ENCODE peak calls at places on chromosomes 6 and 20, in six cellular contexts. E is dorsolateral prefrontal cortex, Z is left ventricle myocardium inferior, G is AG09319, L is sigmoid colon, D is osteocyte. Q is an unnamed sample.

GRCh38 chr6:99138445-99138844 is 190.7 kb upstream of the FBXL4 start:
- DNase-seq in E (no peak), Z (no peak), G (no peak), L (no peak), D (no peak), Q (no peak)

GRCh38 chr20:3227511-3227910 is 11.5 kb downstream of the SLC4A11 start:
- DNase-seq in E (no peak), Z (no peak), G (no peak), L (no peak), D (no peak), Q (no peak)

GRCh38 chr6:209432-210103 is 82.7 kb upstream of the DUSP22 start:
- DNase-seq in E (no peak), Z (no peak), G (no peak), L (no peak), D (no peak), Q (no peak)

GRCh38 chr6:32940656-32941411 is at the start of gene HLA-DMB:
- DNase-seq in E (no peak), Z (no peak), G (no peak), L (no peak), D (no peak), Q (peak)

GRCh38 chr20:56574531-56575142 is 41.6 kb downstream of the FAM209B start:
- DNase-seq in E (no peak), Z (no peak), G (no peak), L (no peak), D (no peak), Q (no peak)

GRCh38 chr20:2873747-2874041 is 413 bp downstream of the PTPRA start:
- DNase-seq in E (no peak), Z (peak), G (no peak), L (no peak), D (no peak), Q (peak)

GRCh38 chr20:33007376-33008335 is at the start of gene BPIFB2:
- DNase-seq in E (no peak), Z (no peak), G (no peak), L (no peak), D (no peak), Q (no peak)

GRCh38 chr20:36045373-36045714 is 77.0 kb downstream of the CNBD2 start:
- DNase-seq in E (no peak), Z (no peak), G (no peak), L (no peak), D (no peak), Q (no peak)

GRCh38 chr20:31643522-31643921 is 5.8 kb downstream of the COX4I2 start:
- DNase-seq in E (no peak), Z (no peak), G (no peak), L (no peak), D (no peak), Q (no peak)

GRCh38 chr6:157370755-157371154 is 10.2 kb upstream of the ZDHHC14 start:
- DNase-seq in E (no peak), Z (no peak), G (no peak), L (no peak), D (no peak), Q (no peak)

GRCh38 chr6:143884161-143884560 is 19.9 kb downstream of the ZC2HC1B start:
- DNase-seq in E (no peak), Z (no peak), G (no peak), L (no peak), D (no peak), Q (no peak)

GRCh38 chr20:60255426-60255825 is 297.2 kb downstream of the CDH26 start:
- DNase-seq in E (no peak), Z (no peak), G (no peak), L (no peak), D (no peak), Q (no peak)

GRCh38 chr6:33738879-33739278 is 7.8 kb downstream of the IP6K3 start:
- DNase-seq in E (no peak), Z (no peak), G (no peak), L (no peak), D (no peak), Q (no peak)

GRCh38 chr20:6626805-6627204 is 140.7 kb upstream of the BMP2 start:
- DNase-seq in E (no peak), Z (no peak), G (no peak), L (no peak), D (no peak), Q (no peak)
- TF ChIP-seq CTCF in E (no peak), Z (no peak), G (no peak), L (no peak), D (no peak), Q (no peak)

GRCh38 chr20:45685896-45686295 is 15.9 kb upstream of the WFDC11 start:
- DNase-seq in E (no peak), Z (no peak), G (no peak), L (no peak), D (no peak), Q (peak)
- TF ChIP-seq CTCF in E (no peak), Z (no peak), G (no peak), L (no peak), D (no peak), Q (peak)

DNA sequence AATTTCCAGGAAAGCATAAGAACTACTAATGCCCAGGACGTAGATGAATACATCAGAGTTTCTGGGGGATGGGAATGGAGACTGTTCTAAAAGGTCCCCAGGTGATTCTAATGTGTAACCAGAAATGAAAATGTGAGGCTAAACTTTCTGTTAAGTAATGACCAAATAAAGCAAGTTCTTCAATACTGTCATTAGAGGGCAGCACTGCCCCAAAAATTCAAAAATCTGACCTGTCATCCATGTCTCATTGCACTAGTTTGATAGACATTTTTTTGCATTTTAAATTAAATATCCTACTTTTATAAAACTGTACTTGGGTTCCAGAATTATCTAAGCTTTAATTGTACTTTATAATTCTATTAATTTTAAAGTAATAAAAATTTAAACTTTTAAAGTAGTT is 94.9 kb downstream of the RFX6 start:
- DNase-seq in E (no peak), Z (no peak), G (no peak), L (no peak), D (no peak), Q (peak)
- TF ChIP-seq CTCF in E (peak), Z (peak), G (peak), L (peak), D (peak), Q (peak)

GRCh38 chr6:165049362-165049761 is 260.0 kb downstream of the C6orf118 start:
- DNase-seq in E (no peak), Z (no peak), G (no peak), L (no peak), D (no peak), Q (peak)
- TF ChIP-seq CTCF in E (peak), Z (peak), G (peak), L (no peak), D (no peak), Q (peak)

DNA sequence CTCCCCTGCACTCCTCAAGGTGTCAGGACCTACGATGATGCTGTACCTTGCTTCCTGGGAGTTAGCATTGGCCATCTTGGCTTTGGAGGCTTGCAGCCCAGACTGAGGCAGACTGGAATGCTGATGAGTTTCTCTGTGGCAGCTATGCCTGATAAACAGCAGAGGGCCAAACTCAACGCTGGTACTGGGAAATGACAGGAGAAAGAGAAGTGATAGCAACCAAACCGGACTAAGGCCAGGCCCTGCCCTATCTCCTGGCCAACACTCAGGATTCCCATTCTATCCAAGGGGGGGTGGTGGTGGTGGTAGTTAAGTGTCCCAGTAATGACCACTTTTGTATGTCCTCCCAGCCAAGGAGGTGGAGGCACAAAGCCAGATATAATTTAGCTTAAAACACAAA is 90.0 kb upstream of the DTNBP1 start:
- DNase-seq in E (no peak), Z (no peak), G (no peak), L (no peak), D (no peak), Q (no peak)
- TF ChIP-seq CTCF in E (no peak), Z (peak), G (no peak), L (no peak), D (peak), Q (no peak)